ENCODE peak calls at places on chromosomes 12 and 14, in five cellular contexts. One of them, this sample, is unnamed.
A peak's percentile ranks its signal among the peaks of the same experiment; 100 is the strongest.

GRCh38 chr12:49212572-49212971 is 23.7 kb upstream of the TUBA1A start:
- DNase-seq in foreskin fibroblast: no peak
- DNase-seq in amniotic epithelial cell: no peak
- DNase-seq in dorsolateral prefrontal cortex: no peak
- DNase-seq in AML-193: no peak
- DNase-seq in this sample: no peak

GRCh38 chr12:93163260-93164036 is 214.3 kb upstream of the NUDT4 start:
- DNase-seq in amniotic epithelial cell: peak; percentile 53
- DNase-seq in AML-193: no peak
- DNase-seq in foreskin fibroblast: peak; percentile 73
- DNase-seq in dorsolateral prefrontal cortex: no peak
- DNase-seq in this sample: no peak

GRCh38 chr14:92693998-92694780 is 54.2 kb downstream of the LGMN start:
- DNase-seq in AML-193: no peak
- DNase-seq in foreskin fibroblast: no peak
- DNase-seq in amniotic epithelial cell: no peak
- DNase-seq in dorsolateral prefrontal cortex: no peak
- DNase-seq in this sample: no peak

GRCh38 chr12:56137853-56138571 is 9.9 kb downstream of the ESYT1 start:
- DNase-seq in dorsolateral prefrontal cortex: no peak
- DNase-seq in AML-193: no peak
- DNase-seq in foreskin fibroblast: no peak
- DNase-seq in amniotic epithelial cell: no peak
- DNase-seq in this sample: no peak

GRCh38 chr12:110582286-110583136 is 607 bp downstream of the PPTC7 start:
- DNase-seq in dorsolateral prefrontal cortex: peak; percentile 31
- DNase-seq in foreskin fibroblast: peak; percentile 35
- DNase-seq in AML-193: no peak
- DNase-seq in amniotic epithelial cell: no peak
- DNase-seq in this sample: peak; percentile 57

GRCh38 chr12:18400186-18400585 is 138.9 kb downstream of the PIK3C2G start:
- DNase-seq in amniotic epithelial cell: peak; percentile 24
- DNase-seq in AML-193: no peak
- DNase-seq in dorsolateral prefrontal cortex: no peak
- DNase-seq in foreskin fibroblast: no peak
- DNase-seq in this sample: no peak

GRCh38 chr12:94793191-94793595 is 142.8 kb upstream of the TMCC3 start:
- DNase-seq in dorsolateral prefrontal cortex: no peak
- DNase-seq in foreskin fibroblast: no peak
- DNase-seq in AML-193: no peak
- DNase-seq in amniotic epithelial cell: peak; percentile 87
- DNase-seq in this sample: no peak

GRCh38 chr14:93132472-93133065 is 16.8 kb upstream of the ITPK1 start:
- DNase-seq in foreskin fibroblast: peak; percentile 41
- DNase-seq in dorsolateral prefrontal cortex: no peak
- DNase-seq in amniotic epithelial cell: peak; percentile 50
- DNase-seq in AML-193: peak; percentile 49
- DNase-seq in this sample: no peak

GRCh38 chr14:59422069-59422881 is 42.9 kb downstream of the GPR135 start:
- DNase-seq in amniotic epithelial cell: no peak
- DNase-seq in AML-193: no peak
- DNase-seq in dorsolateral prefrontal cortex: no peak
- DNase-seq in foreskin fibroblast: no peak
- DNase-seq in this sample: no peak